ENCODE peak calls at places on chromosome 16, in seven cellular contexts. I is astrocyte; J is stomach; K is CD8-positive, alpha-beta T cell; D is transverse colon; L is MM.1S; H is K562. X is an unnamed sample.

GRCh38 chr16:76108460-76108859 is 168.7 kb upstream of the CNTNAP4 start:
- DNase-seq in H (no peak), D (no peak), K (no peak), I (no peak), L (no peak), J (no peak), X (no peak)

GRCh38 chr16:83928341-83929055 is 24.5 kb upstream of the OSGIN1 start:
- DNase-seq in H (no peak), J (no peak), L (no peak), D (no peak), K (no peak), I (peak; percentile 66), X (peak; percentile 65)

GRCh38 chr16:70694517-70695218 is 8.8 kb upstream of the MTSS2 start:
- DNase-seq in H (peak; percentile 23), K (no peak), L (no peak), D (no peak), I (no peak), J (no peak), X (no peak)

GRCh38 chr16:6562985-6563384 is 769.7 kb upstream of the RBFOX1 start:
- DNase-seq in H (no peak), L (no peak), I (no peak), J (no peak), D (no peak), K (no peak), X (no peak)

GRCh38 chr16:54075446-54075845 is 211.1 kb downstream of the IRX3 start:
- DNase-seq in I (no peak), K (no peak), H (no peak), J (no peak), D (no peak), L (no peak), X (no peak)

GRCh38 chr16:71507061-71507460 is 17.9 kb upstream of the ZNF19 start:
- DNase-seq in J (no peak), H (no peak), K (no peak), I (no peak), D (no peak), L (no peak), X (no peak)

GRCh38 chr16:81625544-81626152 is 153.4 kb upstream of the PLCG2 start:
- DNase-seq in H (no peak), L (no peak), J (peak; percentile 77), D (peak; percentile 35), K (no peak), I (peak; percentile 32), X (peak; percentile 45)

GRCh38 chr16:87041286-87041685 is 275.9 kb downstream of the C16orf95 start:
- DNase-seq in L (no peak), D (no peak), K (no peak), I (no peak), J (no peak), H (no peak), X (no peak)

GRCh38 chr16:67781548-67781921 is 24.8 kb downstream of the RANBP10 start:
- DNase-seq in I (no peak), K (no peak), J (no peak), L (no peak), H (peak; percentile 56), D (no peak), X (no peak)

GRCh38 chr16:75745823-75746222 is 19.5 kb upstream of the CPHXL start:
- DNase-seq in I (no peak), K (no peak), H (no peak), D (no peak), J (no peak), L (no peak), X (no peak)

GRCh38 chr16:14020141-14020540 is 51.0 kb upstream of the MRTFB start:
- DNase-seq in I (no peak), K (no peak), J (no peak), H (no peak), L (no peak), D (no peak), X (no peak)

GRCh38 chr16:22317001-22317530 is 19.9 kb downstream of the POLR3E start:
- DNase-seq in K (no peak), H (no peak), I (no peak), J (no peak), D (no peak), L (no peak), X (no peak)

GRCh38 chr16:50259334-50260205 is 6.8 kb upstream of the ADCY7 start:
- DNase-seq in L (no peak), D (peak; percentile 38), H (no peak), K (no peak), I (no peak), J (peak; percentile 26), X (no peak)

GRCh38 chr16:59290718-59291117 is 556.6 kb upstream of the GOT2 start:
- DNase-seq in L (no peak), J (no peak), K (no peak), I (no peak), D (no peak), H (no peak), X (no peak)

GRCh38 chr16:57615813-57616212 is 12.6 kb upstream of the ADGRG1 start:
- DNase-seq in H (no peak), K (no peak), L (no peak), D (no peak), J (peak; percentile 21), I (no peak), X (no peak)

GRCh38 chr16:83113317-83113716 is 486.5 kb downstream of the CDH13 start:
- DNase-seq in K (no peak), J (no peak), D (no peak), I (no peak), H (peak; percentile 12), L (no peak), X (no peak)

GRCh38 chr16:87017388-87018012 is 299.7 kb downstream of the C16orf95 start:
- DNase-seq in I (peak; percentile 93), L (no peak), D (no peak), J (no peak), K (no peak), H (no peak), X (peak; percentile 98)

GRCh38 chr16:74871608-74872007 is 97.0 kb upstream of the FA2H start:
- DNase-seq in J (no peak), H (no peak), K (no peak), L (no peak), I (no peak), D (no peak), X (no peak)

GRCh38 chr16:49592507-49593422 is 219.2 kb downstream of the C16orf78 start:
- DNase-seq in J (peak; percentile 30), L (peak; percentile 21), D (peak; percentile 25), I (peak; percentile 4), H (peak; percentile 44), K (peak; percentile 10), X (no peak)

DNA sequence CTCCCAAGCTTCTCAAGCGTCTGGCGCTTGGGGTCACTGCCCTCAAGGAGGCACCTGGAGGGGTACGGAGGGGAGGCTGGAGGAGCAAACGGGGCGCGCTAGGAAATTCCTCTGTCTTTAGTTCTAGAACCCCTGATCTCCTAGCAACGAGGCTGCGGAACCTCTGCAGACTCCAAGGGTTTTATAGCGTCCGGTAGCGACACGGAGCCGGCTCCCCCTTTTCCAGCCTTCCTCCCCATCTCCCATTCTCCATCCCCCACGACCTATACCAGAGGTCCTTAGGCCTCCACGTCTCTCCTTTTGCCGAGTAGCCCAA is 601 bp upstream of the CDIPT start:
- DNase-seq in L (no peak), I (no peak), K (no peak), D (no peak), H (no peak), J (no peak), X (no peak)
- TF ChIP-seq CTCF in L (no peak), I (no peak), K (peak; percentile 7), D (no peak), H (no peak), J (no peak), X (no peak)

DNA sequence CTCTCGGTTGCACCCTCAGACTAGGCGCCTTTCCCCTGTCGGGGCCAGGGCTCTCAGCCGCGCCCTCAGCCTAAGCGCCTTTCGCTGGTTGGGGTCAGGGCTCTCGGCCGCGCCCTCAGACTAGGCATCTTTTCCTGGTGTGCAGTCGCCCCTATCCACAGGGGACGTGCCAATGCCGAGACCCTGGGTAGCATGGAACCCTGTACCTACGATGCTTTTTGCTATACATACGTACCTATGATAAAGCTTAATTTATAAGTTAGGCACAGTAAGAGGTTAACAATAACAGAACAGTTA is 9.1 kb downstream of the ACSF3 start:
- DNase-seq in H (no peak), J (no peak), L (no peak), K (no peak), D (no peak), I (no peak), X (no peak)
- H3K36me3 ChIP-seq in H (peaks cover 82% of the 10 kb centered on the region), J (peaks cover 51% of the 10 kb centered on the region), L (no peaks in the 10 kb centered on the region), K (peaks cover 56% of the 10 kb centered on the region), D (no peaks in the 10 kb centered on the region), I (no peaks in the 10 kb centered on the region), X (no peaks in the 10 kb centered on the region)

GRCh38 chr16:78800535-78800934 is 701.1 kb downstream of the WWOX start:
- DNase-seq in H (no peak), I (no peak), J (no peak), L (no peak), K (no peak), D (no peak), X (no peak)
- TF ChIP-seq CTCF in H (no peak), I (no peak), J (no peak), L (no peak), K (no peak), D (no peak), X (no peak)

DNA sequence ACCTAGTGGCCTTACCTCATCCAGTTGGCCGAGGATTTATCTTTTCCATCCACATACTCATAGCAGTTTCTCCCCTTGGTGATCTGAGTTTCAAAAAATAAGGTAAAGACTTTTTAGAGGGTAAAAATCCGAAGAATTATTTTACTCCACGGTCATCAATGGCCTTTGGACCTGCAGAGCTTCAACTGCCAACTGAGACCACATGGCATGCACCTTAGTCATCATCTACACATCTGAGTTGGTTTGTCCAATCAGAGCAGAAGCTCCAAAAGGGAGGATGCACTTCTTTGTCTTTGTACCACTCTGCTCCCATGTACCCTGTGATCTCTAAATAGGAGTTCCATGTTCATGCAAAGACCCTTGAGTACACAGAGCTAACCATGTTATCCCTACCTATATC is 15.7 kb downstream of the PRDM7 start:
- DNase-seq in I (no peak), K (no peak), L (no peak), D (no peak), J (no peak), H (no peak), X (no peak)
- H3K36me3 ChIP-seq in I (no peaks in the 10 kb centered on the region), K (no peaks in the 10 kb centered on the region), L (no peaks in the 10 kb centered on the region), D (no peaks in the 10 kb centered on the region), J (no peaks in the 10 kb centered on the region), H (no peaks in the 10 kb centered on the region), X (no peaks in the 10 kb centered on the region)

DNA sequence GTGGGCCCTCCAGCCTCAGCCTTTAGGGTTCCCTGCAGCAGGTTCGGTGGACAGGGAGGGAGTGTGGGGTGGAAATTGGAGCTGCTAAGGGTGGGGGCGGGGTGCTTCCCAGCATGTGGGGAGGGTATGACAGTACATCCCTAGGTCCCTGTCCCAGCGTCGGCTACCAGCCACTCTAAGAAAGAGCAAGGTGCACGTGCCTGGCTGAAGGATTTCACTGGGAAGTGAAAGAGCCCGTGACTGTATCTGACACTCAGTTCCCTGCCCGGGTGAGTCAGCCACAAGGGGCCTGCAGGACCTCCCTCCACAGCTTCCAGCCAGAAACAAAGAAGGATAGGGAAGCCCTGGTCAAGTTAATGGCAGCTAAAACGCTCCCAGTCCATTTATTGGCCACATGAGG is 4.1 kb downstream of the SNRNP25 start:
- DNase-seq in I (no peak), K (no peak), J (no peak), L (no peak), H (no peak), D (no peak), X (no peak)
- TF ChIP-seq CTCF in I (no peak), K (no peak), J (no peak), L (no peak), H (no peak), D (no peak), X (no peak)

X was measured in kidney epithelial cell.